ENCODE peak calls at places on chromosomes 3 and 15, in nine cellular contexts. L is body of pancreas, Z is adrenal gland, J is stomach, Q is esophagus squamous epithelium, W is IMR-90, C is HCT116, K is transverse colon, A is heart left ventricle. O is an unnamed sample.
A peak's percentile ranks its signal among the peaks of the same experiment; 100 is the strongest.

GRCh38 chr15:77014137-77015081 is 19.5 kb downstream of the PSTPIP1 start:
- DNase-seq in L (peak; percentile 53), Z (no peak), J (no peak), Q (no peak), W (no peak), C (no peak), K (no peak), A (peak; percentile 62), O (peak; percentile 59)

GRCh38 chr15:79322945-79323344 is 12.0 kb downstream of the TMED3 start:
- DNase-seq in L (no peak), Z (no peak), J (no peak), Q (no peak), W (no peak), C (no peak), K (no peak), A (no peak), O (no peak)

GRCh38 chr3:195612075-195612800 is 28.5 kb upstream of the APOD start:
- DNase-seq in L (peak; percentile 62), Z (no peak), J (peak; percentile 21), Q (no peak), W (no peak), C (no peak), K (peak; percentile 20), A (no peak), O (peak; percentile 34)

GRCh38 chr3:74089854-74090253 is 465.1 kb upstream of the PDZRN3 start:
- DNase-seq in L (no peak), Z (no peak), J (no peak), Q (no peak), W (peak; percentile 9), C (no peak), K (no peak), A (no peak), O (no peak)

GRCh38 chr3:134320749-134321148 is 53.5 kb downstream of the AMOTL2 start:
- DNase-seq in L (no peak), Z (no peak), J (peak; percentile 48), Q (no peak), W (no peak), C (peak; percentile 60), K (no peak), A (no peak), O (no peak)

GRCh38 chr3:170226426-170226960 is 4.3 kb downstream of the PRKCI start:
- DNase-seq in L (no peak), Z (no peak), J (no peak), Q (no peak), W (peak; percentile 51), C (no peak), K (no peak), A (no peak), O (no peak)

GRCh38 chr3:142931222-142931621 is 32.3 kb downstream of the PAQR9 start:
- DNase-seq in L (no peak), Z (no peak), J (no peak), Q (no peak), W (no peak), C (no peak), K (peak; percentile 14), A (no peak), O (no peak)

GRCh38 chr3:171260899-171261298 is 199.3 kb downstream of the TNIK start:
- DNase-seq in L (no peak), Z (no peak), J (no peak), Q (no peak), W (no peak), C (peak; percentile 69), K (no peak), A (no peak), O (no peak)

GRCh38 chr3:187944391-187945179 is 199.3 kb upstream of the BCL6 start:
- DNase-seq in L (no peak), Z (no peak), J (no peak), Q (no peak), W (no peak), C (no peak), K (no peak), A (no peak), O (no peak)

GRCh38 chr3:48614044-48614443 is 4.6 kb upstream of the UQCRC1 start:
- DNase-seq in L (no peak), Z (no peak), J (no peak), Q (no peak), W (peak; percentile 82), C (no peak), K (no peak), A (no peak), O (no peak)

GRCh38 chr3:48612270-48612669 is 2.8 kb upstream of the UQCRC1 start:
- DNase-seq in L (no peak), Z (no peak), J (no peak), Q (no peak), W (peak; percentile 45), C (no peak), K (no peak), A (no peak), O (no peak)

GRCh38 chr3:48607519-48607918 is 1.9 kb downstream of the UQCRC1 start:
- DNase-seq in L (no peak), Z (no peak), J (no peak), Q (no peak), W (no peak), C (no peak), K (peak; percentile 33), A (no peak), O (peak; percentile 63)

GRCh38 chr3:48609088-48610005 is at the start of gene UQCRC1:
- DNase-seq in L (peak; percentile 93), Z (peak; percentile 92), J (peak; percentile 94), Q (peak; percentile 33), W (peak; percentile 90), C (peak; percentile 81), K (peak; percentile 94), A (peak; percentile 96), O (peak; percentile 95)
- TF ChIP-seq POLR2A in L (peak; percentile 84), Z (peak; percentile 71), J (no peak), Q (peak; percentile 65), W (peak; percentile 81), C (peak; percentile 93), K (peak; percentile 93), A (peak; percentile 85), O (peak; percentile 93)

GRCh38 chr3:53244281-53244680 is 11.5 kb downstream of the TKT start:
- DNase-seq in L (peak; percentile 57), Z (no peak), J (peak; percentile 65), Q (no peak), W (no peak), C (no peak), K (no peak), A (no peak), O (no peak)

GRCh38 chr3:53250881-53251605 is 4.8 kb downstream of the TKT start:
- DNase-seq in L (no peak), Z (no peak), J (no peak), Q (no peak), W (no peak), C (no peak), K (no peak), A (no peak), O (no peak)

GRCh38 chr3:53250453-53250852 is 5.4 kb downstream of the TKT start:
- DNase-seq in L (no peak), Z (no peak), J (no peak), Q (no peak), W (no peak), C (no peak), K (no peak), A (no peak), O (no peak)

GRCh38 chr3:53243785-53244184 is 12.0 kb downstream of the TKT start:
- DNase-seq in L (no peak), Z (no peak), J (no peak), Q (no peak), W (no peak), C (no peak), K (no peak), A (no peak), O (no peak)

DNA sequence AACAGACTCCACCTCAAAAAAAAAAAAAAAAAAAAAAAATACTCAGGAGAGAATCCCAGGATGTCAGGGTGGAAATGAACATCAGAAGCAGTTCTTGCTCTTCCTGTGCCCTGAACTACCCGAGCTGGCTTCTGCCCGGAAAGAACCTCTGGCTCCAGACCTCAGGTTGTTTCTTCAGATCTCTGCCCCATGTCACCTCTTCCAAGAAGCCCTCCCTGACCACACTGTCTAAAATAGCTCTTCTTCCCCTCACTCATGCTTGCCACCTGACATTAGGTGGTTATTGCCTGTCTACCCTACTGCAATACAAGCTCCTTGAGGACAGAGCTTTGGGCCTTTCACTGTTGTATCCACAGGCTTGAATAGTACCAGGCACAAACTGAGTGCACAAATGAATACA is 8.2 kb downstream of the TKT start:
- DNase-seq in L (no peak), Z (no peak), J (no peak), Q (no peak), W (no peak), C (no peak), K (no peak), A (no peak), O (no peak)
- H3K4me1 ChIP-seq in L (peaks cover 69% of the 10 kb centered on the region), Z (peaks cover 42% of the 10 kb centered on the region), J (peaks cover 47% of the 10 kb centered on the region), Q (peaks cover 59% of the 10 kb centered on the region), W (peaks cover 31% of the 10 kb centered on the region), C (peaks cover 78% of the 10 kb centered on the region), K (peaks cover 11% of the 10 kb centered on the region), A (peaks cover 24% of the 10 kb centered on the region), O (peaks cover 16% of the 10 kb centered on the region)

GRCh38 chr3:20190991-20191390 is 5.0 kb upstream of the SGO1 start:
- DNase-seq in L (no peak), Z (no peak), J (no peak), Q (no peak), W (no peak), C (no peak), K (no peak), A (no peak), O (no peak)
- TF ChIP-seq CTCF in L (no peak), Z (no peak), J (no peak), Q (no peak), W (no peak), C (no peak), K (no peak), A (no peak), O (no peak)

GRCh38 chr3:190517696-190518095 is 3.8 kb downstream of the IL1RAP start:
- DNase-seq in L (no peak), Z (peak; percentile 25), J (no peak), Q (no peak), W (peak; percentile 73), C (no peak), K (no peak), A (no peak), O (no peak)

GRCh38 chr3:190519886-190520285 is 6.0 kb downstream of the IL1RAP start:
- DNase-seq in L (no peak), Z (no peak), J (no peak), Q (no peak), W (no peak), C (no peak), K (no peak), A (no peak), O (no peak)

GRCh38 chr3:190513409-190514162 is at the start of gene IL1RAP:
- DNase-seq in L (peak; percentile 91), Z (peak; percentile 91), J (peak; percentile 93), Q (peak; percentile 70), W (peak; percentile 88), C (peak; percentile 66), K (peak; percentile 92), A (peak; percentile 95), O (peak; percentile 95)

GRCh38 chr3:190514163-190515153 is 573 bp downstream of the IL1RAP start:
- DNase-seq in L (peak; percentile 50), Z (peak; percentile 38), J (peak; percentile 57), Q (no peak), W (peak; percentile 60), C (no peak), K (peak; percentile 33), A (peak; percentile 50), O (peak; percentile 31)

DNA sequence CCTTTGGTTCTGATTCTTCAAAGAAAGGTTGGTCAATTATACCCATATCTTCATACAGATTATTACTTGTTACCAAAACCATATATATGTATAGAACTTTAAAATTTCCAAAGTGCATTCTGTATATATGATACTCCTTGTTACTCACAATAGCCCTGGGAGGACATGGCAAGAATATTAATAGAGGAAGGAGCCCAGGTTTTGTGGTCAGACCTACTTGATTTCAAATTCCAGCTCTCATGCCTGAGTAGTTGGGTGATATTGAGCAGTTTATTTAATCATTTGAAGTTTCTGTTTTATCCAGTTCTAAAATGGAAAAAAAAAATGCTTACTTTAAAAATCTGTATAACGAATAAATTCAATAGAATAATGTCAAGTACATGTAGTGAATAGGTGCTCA is 2.5 kb downstream of the IL1RAP start:
- DNase-seq in L (no peak), Z (no peak), J (no peak), Q (no peak), W (no peak), C (no peak), K (no peak), A (no peak), O (no peak)
- TF ChIP-seq POLR2A in L (no peak), Z (no peak), J (no peak), Q (no peak), W (no peak), C (no peak), K (no peak), A (no peak), O (no peak)

O was measured in Peyer's patch.